ENCODE peak calls at places on chromosomes 2 and 18, in six cellular contexts. X is CD8-positive, alpha-beta T cell; K is neural progenitor cell; P is pancreas; V is upper lobe of right lung; D is heart left ventricle. J is an unnamed sample. For H3K4me1, the result is how much of the 10 kb centered on the place peaks cover.

GRCh38 chr18:61752973-61753372 is 139.8 kb downstream of the RNF152 start:
- DNase-seq in V (no peak), X (no peak), D (no peak), K (no peak), P (no peak), J (no peak)

GRCh38 chr18:79525556-79526467 is 130.1 kb downstream of the NFATC1 start:
- DNase-seq in K (no peak), D (peak), X (peak), P (peak), V (peak), J (no peak)

GRCh38 chr2:39203382-39203781 is 40.4 kb downstream of the CDKL4 start:
- DNase-seq in K (no peak), V (no peak), X (no peak), D (no peak), P (no peak), J (no peak)

GRCh38 chr2:216132585-216132984 is 23.4 kb downstream of the XRCC5 start:
- DNase-seq in X (no peak), V (no peak), D (no peak), K (no peak), P (no peak), J (no peak)

GRCh38 chr2:180240774-180241173 is 233.7 kb upstream of the CWC22 start:
- DNase-seq in D (no peak), X (no peak), K (no peak), V (no peak), P (no peak), J (no peak)

GRCh38 chr2:2271471-2271941 is 59.6 kb downstream of the MYT1L start:
- DNase-seq in D (peak), X (no peak), K (no peak), P (peak), V (no peak), J (no peak)

GRCh38 chr18:79601234-79601633 is 78.4 kb upstream of the CTDP1 start:
- DNase-seq in K (no peak), D (peak), P (no peak), V (no peak), X (no peak), J (no peak)

GRCh38 chr18:44803019-44803650 is 122.4 kb downstream of the SETBP1 start:
- DNase-seq in X (no peak), K (no peak), P (peak), V (no peak), D (peak), J (peak)

GRCh38 chr2:40371525-40372277 is 80.2 kb downstream of the SLC8A1 start:
- DNase-seq in P (no peak), X (no peak), V (no peak), K (peak), D (peak), J (no peak)

GRCh38 chr2:120863173-120863545 is 127.5 kb downstream of the GLI2 start:
- DNase-seq in K (no peak), X (no peak), D (no peak), V (peak), P (no peak), J (no peak)

GRCh38 chr18:23121133-23121532 is 14.2 kb upstream of the CABLES1 start:
- DNase-seq in K (no peak), X (no peak), V (no peak), D (no peak), P (no peak), J (no peak)

GRCh38 chr2:67997528-67998267 is 65.1 kb downstream of the C1D start:
- DNase-seq in P (no peak), K (no peak), D (no peak), X (no peak), V (no peak), J (no peak)

GRCh38 chr18:3250237-3251107 is 2.9 kb downstream of the MYL12A start:
- DNase-seq in P (no peak), X (no peak), K (no peak), V (no peak), D (no peak), J (no peak)

GRCh38 chr2:109130726-109130995 is 1.7 kb downstream of the SH3RF3 start:
- DNase-seq in D (no peak), K (no peak), X (no peak), V (no peak), P (no peak), J (no peak)

GRCh38 chr2:104733544-104733943 is 120.4 kb upstream of the POU3F3 start:
- DNase-seq in D (no peak), X (no peak), V (no peak), K (peak), P (no peak), J (no peak)

GRCh38 chr2:205337307-205337706 is 345.0 kb upstream of the NRP2 start:
- DNase-seq in P (no peak), D (no peak), V (no peak), X (no peak), K (no peak), J (no peak)

GRCh38 chr2:231614559-231615057 is 21.9 kb downstream of the TEX44 start:
- DNase-seq in D (peak), P (peak), V (peak), K (no peak), X (peak), J (no peak)

GRCh38 chr2:2057125-2057721 is 273.9 kb downstream of the MYT1L start:
- DNase-seq in V (no peak), K (no peak), X (peak), D (peak), P (no peak), J (no peak)

GRCh38 chr2:69298862-69299261 is 88.2 kb downstream of the GFPT1 start:
- DNase-seq in P (no peak), V (no peak), X (no peak), K (no peak), D (no peak), J (no peak)

GRCh38 chr2:200929334-200930249 is 33.9 kb downstream of the ORC2 start:
- DNase-seq in D (no peak), V (no peak), P (no peak), K (no peak), X (no peak), J (no peak)

GRCh38 chr2:36462311-36462710 is 106.7 kb downstream of the CRIM1 start:
- DNase-seq in K (no peak), V (no peak), D (no peak), P (no peak), X (no peak), J (no peak)

GRCh38 chr2:24124003-24124585 is 825 bp downstream of the FAM228B start:
- DNase-seq in K (no peak), P (no peak), D (no peak), X (no peak), V (no peak), J (no peak)

GRCh38 chr2:151959203-151959602 is 131.0 kb upstream of the ARL5A start:
- DNase-seq in X (no peak), V (no peak), P (no peak), D (no peak), K (no peak), J (no peak)

GRCh38 chr2:215794829-215795546 is 218.4 kb downstream of the MREG start:
- DNase-seq in D (no peak), K (peak), X (no peak), V (no peak), P (no peak), J (no peak)

GRCh38 chr2:64227603-64228125 is 83.4 kb upstream of the PELI1 start:
- DNase-seq in V (no peak), K (no peak), D (no peak), P (no peak), X (no peak), J (no peak)

GRCh38 chr18:60372598-60372997 is at the start of gene MC4R:
- DNase-seq in D (peak), X (no peak), V (no peak), K (peak), P (no peak), J (peak)

GRCh38 chr18:46856975-46857374 is 60.3 kb downstream of the PIAS2 start:
- DNase-seq in K (no peak), P (no peak), D (no peak), V (no peak), X (no peak), J (no peak)

GRCh38 chr2:453132-453531 is 165.2 kb upstream of the ALKAL2 start:
- DNase-seq in P (no peak), D (no peak), X (no peak), V (no peak), K (no peak), J (no peak)

GRCh38 chr18:25650201-25650941 is 298.4 kb upstream of the ZNF521 start:
- DNase-seq in K (peak), X (no peak), P (no peak), D (no peak), V (no peak), J (no peak)

GRCh38 chr18:60090170-60090569 is 190.4 kb downstream of the PMAIP1 start:
- DNase-seq in P (no peak), K (peak), V (no peak), D (no peak), X (no peak), J (no peak)

DNA sequence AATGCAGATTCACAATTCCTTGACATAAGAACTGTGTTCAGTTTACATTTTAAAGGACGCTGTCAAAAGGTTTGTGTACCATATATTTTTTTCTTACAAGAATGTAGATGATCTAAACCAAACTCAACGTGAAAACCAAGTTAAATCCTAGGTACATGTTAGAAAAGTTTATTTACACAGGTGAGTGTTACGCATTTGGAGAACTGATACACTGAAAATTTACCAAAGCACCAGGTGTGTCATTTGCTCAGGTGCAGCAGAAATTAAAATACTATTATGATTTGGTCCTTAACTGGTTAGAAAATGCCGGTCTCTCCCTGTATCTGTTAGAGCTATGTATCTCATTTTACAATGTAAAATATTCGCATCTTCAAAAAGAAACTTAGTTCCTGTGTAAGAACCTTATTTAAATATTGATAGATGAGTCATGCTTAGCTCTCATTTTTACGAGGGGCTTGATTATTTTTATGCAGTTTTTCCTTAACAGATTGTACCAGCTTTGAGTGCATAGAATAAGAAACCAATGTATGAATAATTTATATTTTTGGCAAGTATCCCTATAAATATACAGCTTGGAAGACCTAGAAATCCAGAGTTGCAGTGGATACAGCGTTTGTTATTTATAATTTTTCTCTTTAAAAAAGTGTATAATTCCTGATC is 25.1 kb downstream of the MFF start:
- DNase-seq in P (no peak), D (no peak), V (no peak), K (no peak), X (no peak), J (no peak)
- H3K4me3 ChIP-seq in P (no peak), D (no peak), V (no peak), K (no peak), X (no peak), J (no peak)

GRCh38 chr2:218727502-218728165 is 17.0 kb downstream of the TTLL4 start:
- DNase-seq in D (no peak), K (no peak), P (no peak), V (no peak), X (no peak), J (no peak)
- TF ChIP-seq CTCF in D (peak), K (peak), P (no peak), V (peak), X (no peak), J (no peak)

GRCh38 chr2:21018290-21018689 is 25.6 kb downstream of the APOB start:
- DNase-seq in X (no peak), V (no peak), K (no peak), P (no peak), D (no peak), J (no peak)

GRCh38 chr2:21019000-21019677 is 24.7 kb downstream of the APOB start:
- DNase-seq in X (no peak), P (no peak), D (no peak), V (no peak), K (no peak), J (no peak)

GRCh38 chr2:21020031-21020667 is 23.7 kb downstream of the APOB start:
- DNase-seq in K (no peak), P (no peak), D (no peak), V (no peak), X (no peak), J (no peak)

GRCh38 chr2:21019678-21020021 is 24.2 kb downstream of the APOB start:
- DNase-seq in X (no peak), P (no peak), D (no peak), K (no peak), V (no peak), J (no peak)

DNA sequence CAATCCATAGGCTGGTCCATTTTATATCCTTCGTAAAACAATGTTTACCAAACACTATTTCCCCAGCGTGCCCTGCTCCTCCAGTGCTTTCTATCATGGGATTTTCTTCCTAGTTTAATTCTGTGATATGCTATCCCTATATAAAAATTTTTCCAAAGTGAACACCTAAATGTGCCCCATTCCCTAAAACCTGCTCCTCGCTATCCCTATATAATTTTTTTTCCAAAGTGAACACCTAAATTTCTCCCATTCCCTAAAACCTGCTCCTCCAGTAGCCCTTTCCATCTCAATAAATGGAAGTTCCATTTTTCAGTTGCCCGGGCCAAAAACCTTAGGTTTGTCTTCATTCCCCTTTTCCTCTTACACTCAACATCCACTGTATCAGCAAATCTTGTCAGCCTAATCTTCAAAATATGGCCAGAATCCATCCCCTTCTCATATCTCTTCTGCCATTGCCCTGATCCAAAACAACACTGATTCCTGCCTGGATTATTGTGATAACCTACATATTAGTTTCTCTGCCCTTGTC is 26.1 kb downstream of the APOB start:
- DNase-seq in K (no peak), X (no peak), P (no peak), V (no peak), D (no peak), J (no peak)
- H3K4me1 ChIP-seq in K (under half), X (under half), P (under half), V (under half), D (under half), J (under half)

GRCh38 chr2:14632133-14632936 is at the start of gene LRATD1:
- DNase-seq in K (peak), X (no peak), V (peak), D (peak), P (peak), J (peak)

GRCh38 chr2:14634885-14635871 is 2.7 kb downstream of the LRATD1 start:
- DNase-seq in P (peak), V (peak), D (peak), K (peak), X (no peak), J (peak)

GRCh38 chr2:14634223-14634884 is 1.8 kb downstream of the LRATD1 start:
- DNase-seq in D (peak), P (peak), X (no peak), K (peak), V (peak), J (peak)

GRCh38 chr2:14633031-14633430 is 514 bp downstream of the LRATD1 start:
- DNase-seq in X (no peak), D (no peak), K (peak), P (peak), V (peak), J (peak)

DNA sequence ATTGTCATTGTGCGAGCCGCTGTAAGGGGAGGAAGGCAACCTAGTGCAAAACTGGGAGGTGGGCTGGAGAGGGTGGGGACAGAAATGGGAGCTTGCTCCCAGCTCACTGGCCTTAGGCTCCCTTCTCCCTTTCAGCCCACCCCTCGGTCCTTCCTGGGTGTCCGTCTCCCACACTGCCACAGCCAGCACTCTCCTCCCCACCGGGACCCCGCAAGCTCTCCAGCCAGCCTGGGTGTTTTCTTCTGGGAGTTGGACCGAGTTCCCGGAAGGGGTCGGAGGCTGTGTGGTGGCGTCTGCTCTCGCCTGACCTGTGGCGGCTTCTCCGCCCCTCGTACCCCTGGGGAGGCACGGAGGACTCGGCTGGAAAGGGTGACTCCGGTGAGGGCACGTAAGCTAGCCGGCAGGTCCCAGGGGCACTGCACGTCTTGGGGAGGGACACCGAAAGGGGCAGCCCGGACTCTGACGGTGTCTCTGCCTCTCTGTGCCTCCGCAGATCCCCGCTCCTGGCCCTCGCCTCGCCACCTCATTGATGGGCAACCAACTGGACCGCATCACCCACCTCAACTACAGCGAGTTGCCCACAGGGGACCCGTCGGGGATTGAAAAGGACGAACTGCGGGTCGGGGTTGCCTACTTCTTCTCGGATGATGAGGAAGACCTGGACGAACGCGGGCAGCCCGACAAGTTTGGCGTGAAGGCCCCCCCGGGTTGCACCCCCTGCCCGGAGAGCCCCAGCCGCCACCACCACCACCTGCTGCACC is 1.1 kb downstream of the LRATD1 start:
- DNase-seq in D (peak), P (peak), K (peak), V (peak), X (no peak), J (peak)
- H3K4me3 ChIP-seq in D (peak), P (peak), K (peak), V (peak), X (no peak), J (peak)

DNA sequence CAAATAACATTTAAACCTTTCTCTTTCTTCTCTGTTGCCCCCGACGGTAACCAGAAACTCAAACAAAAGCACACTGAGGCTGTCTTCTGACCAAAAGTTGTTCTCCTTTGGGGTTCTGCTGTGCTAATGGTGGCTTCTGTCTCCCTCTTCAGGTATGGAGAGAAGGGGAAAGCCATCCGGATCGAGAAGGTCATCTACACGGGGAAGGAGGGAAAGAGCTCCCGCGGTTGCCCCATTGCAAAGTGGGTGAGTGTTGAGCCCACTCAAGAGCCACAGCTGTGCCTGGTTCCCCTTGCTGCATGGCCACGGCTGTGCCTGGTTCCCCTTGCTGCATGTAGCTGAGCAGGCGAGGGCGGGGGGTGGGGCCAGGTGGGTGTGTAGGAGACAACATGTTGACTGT is 67.4 kb downstream of the BOLA3 start:
- DNase-seq in D (no peak), K (no peak), P (no peak), V (no peak), X (no peak), J (no peak)
- TF ChIP-seq CTCF in D (peak), K (peak), P (no peak), V (no peak), X (no peak), J (no peak)

GRCh38 chr18:4854664-4855063 is 342.4 kb downstream of the AKAIN1 start:
- DNase-seq in D (no peak), K (peak), X (no peak), P (no peak), V (no peak), J (no peak)
- H3K4me1 ChIP-seq in D (under half), K (under half), X (under half), P (under half), V (under half), J (under half)

GRCh38 chr2:43298496-43298895 is 72.1 kb upstream of the ZFP36L2 start:
- DNase-seq in K (no peak), D (no peak), P (no peak), X (no peak), V (no peak), J (no peak)

GRCh38 chr2:43303120-43303519 is 76.7 kb upstream of the ZFP36L2 start:
- DNase-seq in X (no peak), P (no peak), V (no peak), D (no peak), K (no peak), J (no peak)

GRCh38 chr2:43302311-43303051 is 76.1 kb upstream of the ZFP36L2 start:
- DNase-seq in D (no peak), X (no peak), V (no peak), P (no peak), K (no peak), J (no peak)

GRCh38 chr2:43300222-43300621 is 73.8 kb upstream of the ZFP36L2 start:
- DNase-seq in V (no peak), P (no peak), K (no peak), X (no peak), D (no peak), J (no peak)

DNA sequence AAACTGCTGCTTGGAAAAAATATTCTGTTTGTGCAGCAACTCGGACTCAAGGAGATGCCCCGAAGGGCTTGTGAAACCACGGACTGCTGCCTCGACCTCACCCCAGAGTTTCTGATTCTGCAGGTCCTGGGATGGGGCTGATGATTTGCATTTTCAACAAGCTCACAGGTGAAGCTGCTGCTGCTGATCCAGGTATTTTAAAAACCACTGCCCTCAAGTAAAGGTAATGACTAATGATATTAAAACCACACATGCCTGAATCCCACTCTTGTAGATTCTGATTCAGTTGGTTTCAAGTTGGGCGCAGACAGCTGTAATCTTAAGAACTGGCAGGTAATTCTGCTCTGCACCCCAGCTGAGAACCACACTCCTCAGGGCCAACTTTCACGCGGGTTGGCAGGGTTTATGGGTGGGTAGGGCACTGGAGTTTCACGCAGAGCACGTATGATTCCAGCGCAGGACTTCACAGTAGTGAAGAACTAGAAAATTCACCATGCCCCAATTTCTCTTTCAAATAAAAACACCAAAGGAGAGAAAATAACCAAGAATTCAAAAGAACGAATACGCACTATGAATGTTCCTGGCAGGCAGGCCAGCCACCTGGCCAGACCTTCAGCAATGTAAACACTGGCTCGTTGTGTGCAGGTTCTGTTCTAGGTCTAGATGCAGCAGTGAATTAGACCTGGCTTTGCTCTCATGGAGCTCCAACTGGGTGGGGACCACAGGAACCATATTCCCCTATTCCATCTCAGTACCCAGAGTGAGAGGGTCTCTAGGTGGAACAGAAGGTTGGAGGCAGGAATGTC is 74.6 kb upstream of the ZFP36L2 start:
- DNase-seq in D (no peak), P (peak), V (no peak), K (no peak), X (no peak), J (no peak)
- H3K4me3 ChIP-seq in D (no peak), P (no peak), V (no peak), K (no peak), X (no peak), J (no peak)

J was measured in mucosa of descending colon.